ENCODE peak calls at places on chromosome 5, in five cellular contexts. One of them, this sample, is unnamed.
A peak's percentile ranks its signal among the peaks of the same experiment; 100 is the strongest.

GRCh38 chr5:165630211-165630866 is 2124.9 kb downstream of the MAT2B start:
- DNase-seq in A549: peak; percentile 7
- DNase-seq in mammary epithelial cell: peak; percentile 19
- DNase-seq in ovary: peak; percentile 7
- DNase-seq in cardiac muscle cell: peak; percentile 81
- DNase-seq in this sample: peak; percentile 8

GRCh38 chr5:138054863-138055558 is 22.1 kb upstream of the FAM13B start:
- DNase-seq in A549: no peak
- DNase-seq in mammary epithelial cell: peak; percentile 26
- DNase-seq in ovary: peak; percentile 21
- DNase-seq in cardiac muscle cell: peak; percentile 54
- DNase-seq in this sample: no peak

GRCh38 chr5:6434737-6435136 is 13.9 kb upstream of the UBE2QL1 start:
- DNase-seq in A549: no peak
- DNase-seq in mammary epithelial cell: no peak
- DNase-seq in ovary: no peak
- DNase-seq in cardiac muscle cell: no peak
- DNase-seq in this sample: no peak

GRCh38 chr5:158320178-158320674 is 461.3 kb upstream of the CLINT1 start:
- DNase-seq in A549: no peak
- DNase-seq in mammary epithelial cell: no peak
- DNase-seq in ovary: no peak
- DNase-seq in cardiac muscle cell: peak; percentile 8
- DNase-seq in this sample: no peak

GRCh38 chr5:107134931-107135330 is 535.8 kb downstream of the EFNA5 start:
- DNase-seq in A549: no peak
- DNase-seq in mammary epithelial cell: no peak
- DNase-seq in ovary: no peak
- DNase-seq in cardiac muscle cell: no peak
- DNase-seq in this sample: no peak

GRCh38 chr5:87120518-87121314 is 147.0 kb upstream of the RASA1 start:
- DNase-seq in A549: no peak
- DNase-seq in mammary epithelial cell: peak; percentile 99
- DNase-seq in ovary: no peak
- DNase-seq in cardiac muscle cell: peak; percentile 76
- DNase-seq in this sample: no peak

GRCh38 chr5:147752666-147753290 is 29.8 kb downstream of the JAKMIP2 start:
- DNase-seq in A549: no peak
- DNase-seq in mammary epithelial cell: no peak
- DNase-seq in ovary: no peak
- DNase-seq in cardiac muscle cell: no peak
- DNase-seq in this sample: no peak

GRCh38 chr5:56607551-56607950 is 207.8 kb upstream of the MAP3K1 start:
- DNase-seq in A549: no peak
- DNase-seq in mammary epithelial cell: peak; percentile 33
- DNase-seq in ovary: no peak
- DNase-seq in cardiac muscle cell: peak; percentile 26
- DNase-seq in this sample: no peak

GRCh38 chr5:10689391-10690081 is 71.5 kb downstream of the DAP start:
- DNase-seq in A549: peak; percentile 64
- DNase-seq in mammary epithelial cell: no peak
- DNase-seq in ovary: no peak
- DNase-seq in cardiac muscle cell: peak; percentile 36
- DNase-seq in this sample: no peak

GRCh38 chr5:31209341-31209740 is 15.9 kb downstream of the CDH6 start:
- DNase-seq in A549: no peak
- DNase-seq in mammary epithelial cell: no peak
- DNase-seq in ovary: no peak
- DNase-seq in cardiac muscle cell: no peak
- DNase-seq in this sample: no peak

GRCh38 chr5:139869042-139869790 is 73.6 kb downstream of the PSD2 start:
- DNase-seq in A549: no peak
- DNase-seq in mammary epithelial cell: no peak
- DNase-seq in ovary: no peak
- DNase-seq in cardiac muscle cell: no peak
- DNase-seq in this sample: no peak

GRCh38 chr5:163503106-163504090 is 2.0 kb upstream of the MAT2B start:
- DNase-seq in A549: peak; percentile 54
- DNase-seq in mammary epithelial cell: peak; percentile 70
- DNase-seq in ovary: peak; percentile 36
- DNase-seq in cardiac muscle cell: peak; percentile 86
- DNase-seq in this sample: peak; percentile 55

GRCh38 chr5:96714951-96715451 is 52.8 kb downstream of the CAST start:
- DNase-seq in A549: peak; percentile 38
- DNase-seq in mammary epithelial cell: peak; percentile 76
- DNase-seq in ovary: peak; percentile 31
- DNase-seq in cardiac muscle cell: peak; percentile 92
- DNase-seq in this sample: no peak

GRCh38 chr5:123180178-123180577 is 91.1 kb downstream of the PRDM6 start:
- DNase-seq in A549: no peak
- DNase-seq in mammary epithelial cell: no peak
- DNase-seq in ovary: no peak
- DNase-seq in cardiac muscle cell: no peak
- DNase-seq in this sample: no peak

GRCh38 chr5:34015120-34015807 is 7.4 kb upstream of the AMACR start:
- DNase-seq in A549: no peak
- DNase-seq in mammary epithelial cell: no peak
- DNase-seq in ovary: no peak
- DNase-seq in cardiac muscle cell: no peak
- DNase-seq in this sample: no peak

GRCh38 chr5:96745844-96746531 is 61.8 kb downstream of the ERAP1 start:
- DNase-seq in A549: no peak
- DNase-seq in mammary epithelial cell: no peak
- DNase-seq in ovary: no peak
- DNase-seq in cardiac muscle cell: peak; percentile 26
- DNase-seq in this sample: no peak

DNA sequence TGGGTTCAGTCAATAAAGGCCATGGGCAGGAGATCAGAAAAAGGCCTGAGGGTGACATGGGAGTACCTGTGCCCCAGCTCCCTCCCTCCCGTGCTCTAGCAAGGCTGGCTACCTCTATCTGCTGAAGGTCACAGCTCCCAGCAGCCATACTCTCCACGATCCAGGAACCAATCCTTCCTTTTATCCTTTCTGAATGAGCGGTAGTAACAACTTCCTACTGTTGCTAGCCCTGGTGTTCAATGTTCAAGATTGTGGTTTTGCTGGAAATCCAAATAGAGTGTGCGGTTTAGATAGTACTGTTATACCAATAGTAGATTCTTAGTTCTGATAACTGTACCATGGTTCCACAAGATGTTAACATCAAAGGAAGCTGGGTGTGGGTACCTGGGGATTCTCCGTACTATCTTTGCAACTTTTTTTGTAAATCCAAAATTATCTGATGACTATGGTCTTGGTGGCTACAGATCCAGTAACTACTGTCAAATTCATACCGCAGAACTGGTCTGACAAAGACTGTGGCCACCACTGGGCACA is 190.9 kb downstream of the ESM1 start:
- DNase-seq in A549: no peak
- DNase-seq in mammary epithelial cell: no peak
- DNase-seq in ovary: no peak
- DNase-seq in cardiac muscle cell: no peak
- DNase-seq in this sample: no peak
- H3K4me3 ChIP-seq in A549: no peak overlapping the region
- H3K4me3 ChIP-seq in mammary epithelial cell: no peak overlapping the region
- H3K4me3 ChIP-seq in ovary: no peak overlapping the region
- H3K4me3 ChIP-seq in cardiac muscle cell: no peak overlapping the region
- H3K4me3 ChIP-seq in this sample: no peak overlapping the region

GRCh38 chr5:141431286-141431685 is 979 bp downstream of the PCDHGA12 start:
- DNase-seq in A549: no peak
- DNase-seq in mammary epithelial cell: no peak
- DNase-seq in ovary: no peak
- DNase-seq in cardiac muscle cell: peak; percentile 67
- DNase-seq in this sample: no peak
- H3K9me3 ChIP-seq in A549: peaks cover 59% of the 10 kb centered on the region
- H3K9me3 ChIP-seq in mammary epithelial cell: peaks cover 39% of the 10 kb centered on the region
- H3K9me3 ChIP-seq in ovary: peaks cover 8% of the 10 kb centered on the region
- H3K9me3 ChIP-seq in cardiac muscle cell: peaks cover 5% of the 10 kb centered on the region
- H3K9me3 ChIP-seq in this sample: no peaks in the 10 kb centered on the region

DNA sequence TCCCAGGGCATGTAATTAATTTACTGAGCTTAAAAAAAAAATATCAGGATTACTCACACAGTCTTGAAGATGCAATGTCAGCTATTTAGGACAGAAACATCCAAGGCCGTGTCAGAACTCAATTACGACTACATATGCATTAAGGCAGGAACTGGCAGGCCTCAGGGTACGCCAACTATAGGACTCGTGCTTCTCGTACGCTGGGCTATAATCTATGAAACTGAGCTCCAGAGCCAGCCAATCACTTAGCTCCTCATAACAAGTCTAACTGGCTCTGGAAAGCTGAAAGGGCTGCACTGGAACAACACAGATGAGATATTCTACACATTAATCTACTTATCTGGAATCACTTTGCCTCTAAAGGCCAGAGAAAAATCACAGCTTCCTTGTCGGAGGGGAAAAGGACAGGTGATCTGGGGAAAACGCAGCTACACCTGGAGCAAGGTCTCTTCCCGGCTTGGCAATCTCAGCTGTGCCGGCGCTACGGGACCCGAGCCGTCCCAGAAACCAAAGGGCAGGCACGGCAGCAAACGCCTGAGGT is 212.0 kb downstream of the DEPDC1B start:
- DNase-seq in A549: no peak
- DNase-seq in mammary epithelial cell: no peak
- DNase-seq in ovary: no peak
- DNase-seq in cardiac muscle cell: no peak
- DNase-seq in this sample: peak; percentile 12
- H3K27ac ChIP-seq in A549: peak overlapping the region; percentile 83
- H3K27ac ChIP-seq in mammary epithelial cell: peak overlapping the region; percentile 58
- H3K27ac ChIP-seq in ovary: no peak overlapping the region
- H3K27ac ChIP-seq in cardiac muscle cell: no peak overlapping the region
- H3K27ac ChIP-seq in this sample: no peak overlapping the region

GRCh38 chr5:69503144-69503488 is 10.5 kb downstream of the OCLN start:
- DNase-seq in A549: no peak
- DNase-seq in mammary epithelial cell: no peak
- DNase-seq in ovary: no peak
- DNase-seq in cardiac muscle cell: no peak
- DNase-seq in this sample: no peak
- H3K4me3 ChIP-seq in A549: no peak overlapping the region
- H3K4me3 ChIP-seq in mammary epithelial cell: no peak overlapping the region
- H3K4me3 ChIP-seq in ovary: no peak overlapping the region
- H3K4me3 ChIP-seq in cardiac muscle cell: no peak overlapping the region
- H3K4me3 ChIP-seq in this sample: no peak overlapping the region

DNA sequence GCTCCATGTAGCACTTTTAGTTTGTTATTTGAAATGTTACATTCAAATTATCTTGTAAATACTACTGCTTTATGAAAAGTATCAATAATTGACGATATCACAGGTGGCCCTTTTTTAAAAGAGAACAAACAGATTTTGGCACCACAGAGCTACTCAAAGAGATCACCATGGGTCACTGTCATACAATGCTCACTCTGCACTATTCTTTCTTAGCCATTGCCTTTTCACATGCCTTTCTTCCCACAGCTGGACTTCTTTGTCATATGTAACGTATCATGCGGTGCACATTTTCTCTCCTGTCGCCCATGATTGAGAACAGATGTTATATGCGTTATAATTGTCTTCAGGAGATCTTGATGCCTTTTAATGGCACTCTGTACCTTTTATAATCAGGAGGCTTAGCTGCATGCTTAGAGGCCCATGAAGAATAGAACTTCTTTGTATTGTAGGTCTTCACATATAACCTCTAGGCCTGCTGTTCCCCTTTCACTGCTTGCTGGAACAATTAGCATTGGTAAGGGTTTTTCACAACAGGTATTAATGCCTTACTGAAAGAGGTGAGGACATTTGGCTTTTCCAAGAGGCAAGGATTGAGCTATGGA is 436.1 kb downstream of the CDH10 start:
- DNase-seq in A549: no peak
- DNase-seq in mammary epithelial cell: no peak
- DNase-seq in ovary: no peak
- DNase-seq in cardiac muscle cell: no peak
- DNase-seq in this sample: no peak
- H3K9me3 ChIP-seq in A549: no peaks in the 10 kb centered on the region
- H3K9me3 ChIP-seq in mammary epithelial cell: no peaks in the 10 kb centered on the region
- H3K9me3 ChIP-seq in ovary: no peaks in the 10 kb centered on the region
- H3K9me3 ChIP-seq in cardiac muscle cell: no peaks in the 10 kb centered on the region
- H3K9me3 ChIP-seq in this sample: no peaks in the 10 kb centered on the region

DNA sequence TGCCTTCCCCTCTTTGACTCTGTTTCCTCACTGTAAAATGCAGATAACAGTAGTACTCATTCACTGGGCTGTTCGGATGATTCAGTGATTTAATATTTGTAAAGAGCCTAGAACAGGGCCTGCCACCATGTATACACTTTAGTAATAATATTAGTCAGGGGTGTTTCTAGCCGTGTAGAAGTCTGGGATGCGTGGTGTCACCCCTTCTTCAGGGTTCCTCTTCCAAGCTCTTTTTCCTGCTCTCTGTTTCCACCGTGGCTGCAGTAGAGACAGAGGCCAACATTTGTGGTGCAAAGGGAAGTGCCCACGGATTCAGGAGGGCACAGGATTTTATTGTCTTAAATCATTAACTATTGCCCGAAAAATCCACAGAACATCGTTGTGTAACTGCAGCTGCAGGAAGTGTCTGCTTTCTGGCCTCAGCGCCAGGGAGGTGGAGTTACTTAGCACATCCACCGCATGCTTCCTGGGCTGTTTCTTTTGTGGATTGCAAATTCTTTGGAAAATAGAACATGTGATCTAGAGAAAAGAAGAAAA is 61.7 kb downstream of the TRIO start:
- DNase-seq in A549: peak; percentile 49
- DNase-seq in mammary epithelial cell: peak; percentile 68
- DNase-seq in ovary: peak; percentile 67
- DNase-seq in cardiac muscle cell: peak; percentile 91
- DNase-seq in this sample: no peak
- H3K27ac ChIP-seq in A549: peak overlapping the region; percentile 92
- H3K27ac ChIP-seq in mammary epithelial cell: peak overlapping the region; percentile 83
- H3K27ac ChIP-seq in ovary: peak overlapping the region; percentile 37
- H3K27ac ChIP-seq in cardiac muscle cell: no peak overlapping the region
- H3K27ac ChIP-seq in this sample: no peak overlapping the region

This sample was measured in pancreas.